ENCODE peak calls at places on chromosomes 12 and 14, in four cellular contexts. R is GM12878, L is K562, E is HepG2. F is an unnamed sample.

GRCh38 chr12:40375076-40375475 is 150.3 kb downstream of the LRRK2 start:
- DNase-seq in L (no peak), R (no peak), E (peak), F (no peak)

GRCh38 chr12:123076604-123077297 is 74.1 kb downstream of the PITPNM2 start:
- DNase-seq in E (no peak), R (no peak), L (no peak), F (no peak)

GRCh38 chr12:26318661-26319068 is 123.3 kb downstream of the SSPN start:
- DNase-seq in R (no peak), E (peak), L (peak), F (no peak)

GRCh38 chr14:27411021-27411420 is 813.2 kb upstream of the NOVA1 start:
- DNase-seq in L (no peak), R (no peak), E (no peak), F (no peak)

GRCh38 chr14:58288106-58288792 is 10.1 kb upstream of the ARID4A start:
- DNase-seq in E (no peak), R (no peak), L (no peak), F (no peak)

GRCh38 chr12:98478606-98479005 is 36.8 kb upstream of the TMPO start:
- DNase-seq in E (no peak), R (no peak), L (no peak), F (no peak)

GRCh38 chr12:119183942-119184695 is 5.4 kb downstream of the HSPB8 start:
- DNase-seq in L (no peak), E (no peak), R (no peak), F (no peak)

GRCh38 chr12:124828264-124829007 is 35.2 kb downstream of the SCARB1 start:
- DNase-seq in R (no peak), L (no peak), E (peak), F (no peak)

GRCh38 chr14:61559641-61560201 is 135.6 kb upstream of the HIF1A start:
- DNase-seq in R (no peak), E (peak), L (peak), F (no peak)

GRCh38 chr14:54981698-54982097 is 45.2 kb downstream of the WDHD1 start:
- DNase-seq in R (no peak), L (no peak), E (no peak), F (no peak)

GRCh38 chr14:71932229-71932951 is at the start of gene RGS6:
- DNase-seq in R (no peak), E (peak), L (no peak), F (peak)

GRCh38 chr14:64209428-64210165 is 84.6 kb downstream of the ESR2 start:
- DNase-seq in L (no peak), E (no peak), R (peak), F (no peak)

GRCh38 chr12:56682323-56682722 is 5.8 kb downstream of the PTGES3 start:
- DNase-seq in L (no peak), R (no peak), E (no peak), F (no peak)

GRCh38 chr12:56688129-56688845 is at the start of gene PTGES3:
- DNase-seq in L (peak), R (peak), E (peak), F (peak)

GRCh38 chr12:56687225-56688128 is 607 bp downstream of the PTGES3 start:
- DNase-seq in L (peak), E (no peak), R (no peak), F (peak)

GRCh38 chr12:56688846-56689113 is 696 bp upstream of the PTGES3 start:
- DNase-seq in L (no peak), E (no peak), R (no peak), F (no peak)

DNA sequence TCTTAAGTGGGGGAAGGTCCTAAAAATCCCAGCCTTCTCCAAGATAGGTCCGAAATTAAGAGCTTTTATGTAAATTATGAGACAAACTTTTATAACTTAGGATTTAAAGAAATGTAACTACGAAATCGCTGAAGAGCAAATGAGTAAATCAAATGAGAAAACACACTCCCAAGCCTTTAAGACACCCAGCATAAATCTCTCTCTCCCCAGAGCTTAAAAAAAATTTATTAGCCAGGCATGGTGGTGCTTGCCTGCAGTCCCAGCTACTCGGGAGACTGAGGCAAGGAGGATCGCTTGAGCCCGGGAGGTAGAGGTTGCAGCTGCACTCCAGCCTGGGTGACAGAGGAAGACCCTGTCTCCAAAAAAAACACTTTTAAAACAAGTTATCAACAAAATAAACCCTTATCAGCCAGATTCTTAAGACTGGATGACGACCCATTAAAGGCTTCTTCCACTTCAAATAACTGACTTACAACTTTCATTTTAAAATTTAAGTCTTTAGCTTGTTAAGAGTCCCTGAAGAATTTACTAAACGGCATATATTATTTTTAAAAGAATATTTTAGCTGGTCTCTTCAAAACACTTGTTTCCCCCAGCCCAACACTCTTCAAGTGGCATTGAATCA is 3.2 kb downstream of the PTGES3 start:
- DNase-seq in E (no peak), R (no peak), L (no peak), F (peak)
- TF ChIP-seq CREM in E (no peak), R (no peak), L (no peak), F (no peak)

GRCh38 chr12:51270067-51270846 is at the start of gene SMAGP:
- DNase-seq in E (peak), R (no peak), L (peak), F (peak)
- TF ChIP-seq ETV6 in E (no peak), R (no peak), L (no peak), F (no peak)

GRCh38 chr12:42790761-42791151 is 201.2 kb upstream of the PRICKLE1 start:
- DNase-seq in R (no peak), E (no peak), L (peak), F (no peak)
- TF ChIP-seq CREM in R (no peak), E (no peak), L (no peak), F (no peak)

DNA sequence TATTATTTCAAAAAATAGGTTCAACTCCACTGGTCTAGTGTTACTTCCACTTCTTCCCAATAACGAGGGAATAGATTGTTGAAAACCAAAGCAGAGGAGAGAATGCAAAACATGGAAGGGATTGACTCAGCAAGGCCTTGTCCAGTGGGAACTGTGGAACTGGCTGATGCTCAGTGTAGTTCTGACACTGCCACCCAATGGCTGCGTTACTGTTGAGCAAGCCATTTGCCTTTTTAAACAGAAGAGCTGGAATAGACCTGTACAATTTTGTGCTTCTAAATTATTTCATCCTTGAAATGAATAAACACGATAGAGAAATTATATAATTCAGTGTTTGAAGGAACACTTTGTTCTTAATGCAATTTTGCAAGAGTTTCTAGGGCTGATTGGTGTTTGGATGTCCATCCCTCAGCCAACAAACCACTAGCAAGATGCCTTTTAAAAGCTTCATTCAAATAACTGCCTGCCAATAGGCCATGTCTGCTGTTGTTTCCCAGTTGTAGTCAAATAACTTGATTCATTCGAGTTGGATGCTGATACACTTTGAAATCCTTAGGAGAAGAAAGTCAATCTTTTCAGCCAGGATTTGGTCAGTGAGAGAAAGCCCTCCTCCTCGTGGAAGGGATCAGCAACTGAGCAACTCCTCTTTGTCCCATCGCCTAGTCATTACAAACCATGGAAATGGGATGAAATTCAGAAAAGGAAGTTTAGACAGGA is 7.2 kb upstream of the MGP start:
- DNase-seq in R (no peak), L (no peak), E (peak), F (no peak)
- TF ChIP-seq ETV6 in R (no peak), L (no peak), E (no peak), F (no peak)

F was measured in WTC11.